ENCODE peak calls at places on chromosome 3, in seven cellular contexts. J is left cardiac atrium, Z is fibroblast of villous mesenchyme, F is cardiac fibroblast, A is right lobe of liver, B is right cardiac atrium, N is occipital lobe. X is an unnamed sample.

GRCh38 chr3:100941046-100941445 is 52.2 kb downstream of the ABI3BP start:
- DNase-seq in B (peak; percentile 22), N (no peak), A (no peak), Z (no peak), F (no peak), J (no peak), X (no peak)

GRCh38 chr3:61530355-61530754 is 31.0 kb upstream of the PTPRG start:
- DNase-seq in F (peak; percentile 64), N (no peak), Z (peak; percentile 42), A (no peak), B (no peak), J (no peak), X (peak; percentile 12)

GRCh38 chr3:124383051-124383450 is 347.2 kb upstream of the UMPS start:
- DNase-seq in J (no peak), N (no peak), Z (peak; percentile 18), B (no peak), A (no peak), F (peak; percentile 6), X (no peak)

GRCh38 chr3:10437272-10437994 is 68.0 kb downstream of the ATP2B2 start:
- DNase-seq in J (no peak), A (no peak), N (peak; percentile 27), F (peak; percentile 63), Z (peak; percentile 3), B (no peak), X (peak; percentile 62)

GRCh38 chr3:195896361-195897080 is 11.8 kb downstream of the TNK2 start:
- DNase-seq in A (peak; percentile 49), F (peak; percentile 79), Z (peak; percentile 81), N (peak; percentile 68), B (peak; percentile 58), J (peak; percentile 72), X (peak; percentile 65)

GRCh38 chr3:4564928-4565586 is 71.9 kb downstream of the ITPR1 start:
- DNase-seq in B (no peak), N (no peak), J (no peak), A (no peak), F (no peak), Z (no peak), X (no peak)

GRCh38 chr3:43709022-43709421 is 18.3 kb downstream of the ABHD5 start:
- DNase-seq in F (peak; percentile 86), J (no peak), A (no peak), B (no peak), Z (peak; percentile 94), N (no peak), X (peak; percentile 87)

GRCh38 chr3:159749406-159749805 is 239.2 kb upstream of the IL12A start:
- DNase-seq in F (no peak), Z (no peak), J (no peak), A (no peak), N (no peak), B (no peak), X (no peak)

GRCh38 chr3:64691051-64691450 is 3.3 kb upstream of the ADAMTS9 start:
- DNase-seq in B (peak; percentile 44), N (no peak), F (peak; percentile 71), J (peak; percentile 46), Z (no peak), A (no peak), X (peak; percentile 95)

GRCh38 chr3:153275514-153275913 is 113.5 kb downstream of the RAP2B start:
- DNase-seq in Z (no peak), A (no peak), F (no peak), J (no peak), B (no peak), N (no peak), X (no peak)

GRCh38 chr3:108036401-108036800 is 54.4 kb downstream of the CD47 start:
- DNase-seq in A (no peak), B (no peak), F (no peak), Z (no peak), J (no peak), N (no peak), X (no peak)

GRCh38 chr3:187041362-187042061 is 97.8 kb downstream of the RPL39L start:
- DNase-seq in N (no peak), F (peak; percentile 44), B (no peak), Z (peak; percentile 5), J (no peak), A (no peak), X (peak; percentile 25)

GRCh38 chr3:99862208-99862607 is 44.5 kb downstream of the CMSS1 start:
- DNase-seq in F (peak; percentile 81), Z (no peak), A (no peak), B (no peak), N (no peak), J (no peak), X (peak; percentile 56)

GRCh38 chr3:70726096-70726745 is 413.8 kb upstream of the MDFIC2 start:
- DNase-seq in A (no peak), N (no peak), Z (no peak), B (no peak), J (no peak), F (no peak), X (no peak)

GRCh38 chr3:32340039-32340438 is 51.6 kb upstream of the CMTM7 start:
- DNase-seq in A (peak; percentile 58), J (no peak), B (no peak), N (no peak), F (peak; percentile 73), Z (peak; percentile 65), X (peak; percentile 65)

GRCh38 chr3:50347187-50347813 is 1.8 kb upstream of the ZMYND10 start:
- DNase-seq in J (peak; percentile 68), Z (peak; percentile 72), A (peak; percentile 75), B (peak; percentile 76), F (peak; percentile 83), N (peak; percentile 29), X (peak; percentile 61)

GRCh38 chr3:171351676-171352075 is 108.5 kb downstream of the TNIK start:
- DNase-seq in N (no peak), Z (peak; percentile 74), B (no peak), J (no peak), A (no peak), F (peak; percentile 95), X (peak; percentile 95)

GRCh38 chr3:134030382-134030753 is 643 bp upstream of the SLCO2A1 start:
- DNase-seq in B (peak; percentile 31), N (no peak), Z (no peak), J (no peak), A (no peak), F (no peak), X (no peak)

GRCh38 chr3:56864886-56865527 is 63.3 kb upstream of the ARHGEF3 start:
- DNase-seq in J (no peak), B (no peak), F (no peak), Z (no peak), N (no peak), A (no peak), X (peak; percentile 66)

GRCh38 chr3:48847053-48847585 is 555 bp downstream of the PRKAR2A start:
- DNase-seq in N (peak; percentile 38), J (peak; percentile 89), B (peak; percentile 88), Z (peak; percentile 84), F (peak; percentile 80), A (peak; percentile 97), X (peak; percentile 44)

GRCh38 chr3:193863657-193864323 is 270.8 kb downstream of the OPA1 start:
- DNase-seq in B (peak; percentile 26), N (no peak), F (no peak), A (no peak), Z (no peak), J (peak; percentile 33), X (peak; percentile 29)

GRCh38 chr3:33313331-33313730 is 36.1 kb downstream of the FBXL2 start:
- DNase-seq in B (no peak), N (no peak), A (no peak), J (no peak), Z (no peak), F (peak; percentile 64), X (no peak)

GRCh38 chr3:79985866-79986265 is 218.1 kb upstream of the ROBO1 start:
- DNase-seq in F (no peak), B (no peak), A (no peak), Z (no peak), N (no peak), J (no peak), X (no peak)

GRCh38 chr3:197302696-197303341 is 4.4 kb upstream of the DLG1 start:
- DNase-seq in N (no peak), F (peak; percentile 93), Z (peak; percentile 51), A (no peak), J (no peak), B (no peak), X (peak; percentile 78)

GRCh38 chr3:86771741-86772512 is 219.0 kb downstream of the VGLL3 start:
- DNase-seq in Z (no peak), A (no peak), J (no peak), B (no peak), F (no peak), N (no peak), X (no peak)

GRCh38 chr3:41690766-41691563 is 270.9 kb downstream of the ULK4 start:
- DNase-seq in J (no peak), F (no peak), N (no peak), B (no peak), Z (peak; percentile 31), A (no peak), X (no peak)

GRCh38 chr3:156483426-156483825 is 71.5 kb downstream of the SSR3 start:
- DNase-seq in F (peak; percentile 86), J (no peak), N (no peak), Z (peak; percentile 90), B (no peak), A (no peak), X (peak; percentile 91)

GRCh38 chr3:57061556-57061955 is 1.1 kb downstream of the SPATA12 start:
- DNase-seq in N (no peak), F (no peak), B (no peak), A (no peak), J (no peak), Z (no peak), X (no peak)

GRCh38 chr3:143751643-143752178 is 96.6 kb downstream of the SLC9A9 start:
- DNase-seq in F (no peak), J (no peak), A (no peak), Z (no peak), B (no peak), N (no peak), X (no peak)

GRCh38 chr3:151283907-151284461 is 5.6 kb upstream of the P2RY14 start:
- DNase-seq in J (peak; percentile 32), N (no peak), F (peak; percentile 38), A (no peak), B (peak; percentile 45), Z (peak; percentile 88), X (peak; percentile 96)

GRCh38 chr3:71356272-71356671 is 227.3 kb downstream of the FOXP1 start:
- DNase-seq in N (no peak), A (no peak), J (no peak), Z (no peak), B (no peak), F (no peak), X (no peak)

GRCh38 chr3:151281671-151282334 is 3.5 kb upstream of the P2RY14 start:
- DNase-seq in F (peak; percentile 81), B (no peak), J (no peak), A (no peak), N (no peak), Z (peak; percentile 73), X (peak; percentile 51)

GRCh38 chr3:33211444-33211843 is 7.2 kb downstream of the SUSD5 start:
- DNase-seq in A (no peak), F (peak; percentile 95), J (no peak), Z (peak; percentile 65), N (no peak), B (peak; percentile 13), X (peak; percentile 41)

GRCh38 chr3:188154758-188155574 is 1.0 kb downstream of the LPP start:
- DNase-seq in B (no peak), F (no peak), Z (no peak), J (no peak), N (peak; percentile 11), A (peak; percentile 71), X (peak; percentile 32)

GRCh38 chr3:193761969-193762368 is 169.0 kb downstream of the OPA1 start:
- DNase-seq in A (no peak), B (no peak), N (no peak), Z (no peak), J (no peak), F (no peak), X (no peak)

GRCh38 chr3:161284989-161285388 is 63.9 kb downstream of the NMD3 start:
- DNase-seq in N (no peak), Z (no peak), J (no peak), A (no peak), F (no peak), B (no peak), X (no peak)

X was measured in amniotic epithelial cell.